ENCODE peak calls at places on chromosome 13, in four cellular contexts. O is fibroblast of lung; E is neural progenitor cell; H is CD8-positive, alpha-beta T cell. G is an unnamed sample.

GRCh38 chr13:31767175-31767900 is 28.0 kb downstream of the RXFP2 start:
- DNase-seq in O (peak; percentile 62), E (no peak), H (no peak), G (peak; percentile 98)

GRCh38 chr13:74771964-74772363 is 637.8 kb upstream of the KLF12 start:
- DNase-seq in O (peak; percentile 85), E (no peak), H (no peak), G (peak; percentile 90)

GRCh38 chr13:21458816-21459701 is at the start of gene ZDHHC20:
- DNase-seq in O (peak; percentile 82), E (peak; percentile 94), H (peak; percentile 96), G (peak; percentile 74)

GRCh38 chr13:46648166-46648607 is 95.2 kb downstream of the LRCH1 start:
- DNase-seq in O (peak; percentile 54), E (peak; percentile 39), H (no peak), G (peak; percentile 69)

GRCh38 chr13:48078251-48078656 is 16.6 kb downstream of the MED4 start:
- DNase-seq in O (no peak), E (no peak), H (no peak), G (no peak)

GRCh38 chr13:94858856-94859811 is 146.8 kb upstream of the SOX21 start:
- DNase-seq in O (peak; percentile 30), E (peak; percentile 7), H (no peak), G (peak; percentile 12)

GRCh38 chr13:44294868-44295267 is 78.8 kb upstream of the SERP2 start:
- DNase-seq in O (no peak), E (no peak), H (no peak), G (no peak)

GRCh38 chr13:102289606-102290005 is 112.2 kb downstream of the FGF14 start:
- DNase-seq in O (no peak), E (no peak), H (no peak), G (no peak)

GRCh38 chr13:73133536-73133935 is 74.7 kb downstream of the KLF5 start:
- DNase-seq in O (peak; percentile 8), E (no peak), H (no peak), G (peak; percentile 38)

GRCh38 chr13:20080377-20081164 is 80.3 kb downstream of the GJA3 start:
- DNase-seq in O (peak; percentile 15), E (no peak), H (no peak), G (no peak)

GRCh38 chr13:32409561-32410440 is 18.1 kb downstream of the N4BP2L1 start:
- DNase-seq in O (peak; percentile 85), E (peak; percentile 60), H (no peak), G (peak; percentile 81)

GRCh38 chr13:95660981-95661581 is 15.9 kb upstream of the DNAJC3 start:
- DNase-seq in O (peak; percentile 69), E (peak; percentile 56), H (no peak), G (peak; percentile 64)

GRCh38 chr13:75395901-75396300 is 86.1 kb downstream of the TBC1D4 start:
- DNase-seq in O (no peak), E (no peak), H (no peak), G (no peak)

GRCh38 chr13:24692541-24692940 is 12.3 kb downstream of the ATP12A start:
- DNase-seq in O (no peak), E (no peak), H (no peak), G (peak; percentile 63)

GRCh38 chr13:76016799-76017198 is 380.7 kb downstream of the LMO7 start:
- DNase-seq in O (peak; percentile 27), E (peak; percentile 30), H (no peak), G (peak; percentile 53)

GRCh38 chr13:32381539-32381938 is 46.4 kb downstream of the N4BP2L1 start:
- DNase-seq in O (peak; percentile 61), E (peak; percentile 71), H (no peak), G (peak; percentile 39)

GRCh38 chr13:29707876-29708543 is 112.5 kb upstream of the SLC7A1 start:
- DNase-seq in O (peak; percentile 34), E (peak; percentile 74), H (peak; percentile 68), G (peak; percentile 60)

GRCh38 chr13:53041968-53042485 is 13.4 kb downstream of the OLFM4 start:
- DNase-seq in O (no peak), E (no peak), H (no peak), G (no peak)

GRCh38 chr13:60363288-60363687 is 33.7 kb upstream of the TDRD3 start:
- DNase-seq in O (no peak), E (no peak), H (no peak), G (no peak)

GRCh38 chr13:24493356-24493755 is 19.2 kb downstream of the PARP4 start:
- DNase-seq in O (no peak), E (no peak), H (no peak), G (peak; percentile 18)

GRCh38 chr13:22801402-22802003 is 379.3 kb upstream of the SGCG start:
- DNase-seq in O (peak; percentile 53), E (peak; percentile 38), H (no peak), G (peak; percentile 20)

DNA sequence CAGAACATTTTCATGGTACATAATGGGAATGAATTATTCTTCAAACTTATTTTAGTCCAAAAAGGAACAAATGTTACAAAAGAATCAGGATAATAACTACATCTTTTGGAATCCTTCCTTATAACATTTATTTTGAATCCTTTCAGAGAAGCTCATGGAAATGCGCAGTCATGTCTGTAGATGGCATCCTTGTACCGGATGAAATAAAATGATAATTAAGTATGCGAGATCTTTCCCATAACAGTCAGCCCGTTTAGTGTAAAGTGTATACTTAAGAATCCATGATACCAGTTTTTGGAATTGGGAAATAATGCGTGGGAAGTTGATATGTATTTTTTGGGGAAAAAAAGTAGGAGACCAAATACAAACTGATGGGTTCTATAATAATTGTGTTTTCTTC is 418.8 kb downstream of the GPC5 start:
- DNase-seq in O (peak; percentile 66), E (no peak), H (no peak), G (peak; percentile 4)
- TF ChIP-seq CTCF in O (no peak), E (peak; percentile 31), H (no peak), G (peak; percentile 17)

GRCh38 chr13:110232756-110233155 is 74.2 kb downstream of the COL4A1 start:
- DNase-seq in O (peak; percentile 82), E (no peak), H (no peak), G (peak; percentile 95)

GRCh38 chr13:110232146-110232545 is 74.8 kb downstream of the COL4A1 start:
- DNase-seq in O (no peak), E (no peak), H (no peak), G (no peak)

GRCh38 chr13:110234532-110234931 is 72.4 kb downstream of the COL4A1 start:
- DNase-seq in O (no peak), E (no peak), H (no peak), G (no peak)

GRCh38 chr13:110233682-110234280 is 73.2 kb downstream of the COL4A1 start:
- DNase-seq in O (no peak), E (no peak), H (no peak), G (peak; percentile 62)

DNA sequence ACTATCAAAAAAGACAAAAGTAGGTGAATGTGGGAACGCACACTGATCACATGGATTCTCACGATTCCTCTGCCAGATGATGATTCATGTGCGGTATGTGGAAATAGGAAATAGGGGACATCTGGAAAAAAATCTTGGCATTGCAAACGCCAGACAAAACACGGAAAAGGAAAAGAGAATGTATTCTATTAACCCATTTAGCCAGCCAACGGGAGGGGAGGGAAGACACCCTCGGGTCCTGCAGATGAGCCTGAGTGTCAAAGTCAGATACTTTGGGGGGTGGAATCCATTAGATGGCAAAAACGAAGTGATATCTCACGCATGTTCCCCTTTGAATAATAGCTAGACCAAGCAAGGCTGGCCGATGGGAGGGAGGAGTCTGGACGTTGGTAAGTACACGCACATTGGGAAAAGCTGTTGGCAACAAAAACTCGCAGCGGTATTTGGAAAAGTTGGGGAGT is 73.7 kb downstream of the COL4A1 start:
- DNase-seq in O (peak; percentile 95), E (no peak), H (no peak), G (peak; percentile 98)
- H3K4me3 ChIP-seq in O (peak overlapping the region; percentile 34), E (no peak overlapping the region), H (no peak overlapping the region), G (peak overlapping the region; percentile 33)

DNA sequence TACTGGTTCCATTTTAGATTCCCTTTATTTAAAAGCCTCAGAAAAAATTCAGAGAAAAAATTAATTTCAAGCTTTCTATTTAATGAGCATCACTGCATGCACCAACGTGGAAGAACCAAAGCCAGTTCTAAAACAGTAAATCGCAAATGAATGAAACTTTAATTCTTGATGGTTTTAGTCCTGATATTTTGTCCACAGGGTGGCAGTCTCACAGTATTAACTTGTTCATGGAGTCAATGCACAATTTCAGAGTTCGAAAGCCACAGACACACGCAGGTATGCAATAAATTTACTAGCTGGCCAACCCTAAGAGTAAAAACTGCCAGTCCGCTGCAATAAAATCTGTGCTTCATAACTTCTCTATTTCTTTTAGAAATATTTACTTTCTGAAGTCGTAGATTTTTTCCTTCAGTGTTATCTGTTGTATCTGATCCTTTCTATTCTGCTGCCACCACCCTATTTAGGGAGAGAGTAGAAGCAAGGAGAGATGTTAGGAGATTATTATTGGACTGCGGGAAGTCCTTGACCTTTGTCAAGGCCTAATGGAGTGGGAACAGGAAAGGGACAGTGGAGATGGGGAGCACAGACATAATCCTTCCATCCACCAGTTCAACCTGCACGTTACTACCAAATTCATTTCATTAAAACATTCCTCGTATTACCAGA is 7.0 kb upstream of the WBP4 start:
- DNase-seq in O (peak; percentile 71), E (peak; percentile 57), H (no peak), G (peak; percentile 77)
- TF ChIP-seq CTCF in O (peak; percentile 29), E (peak; percentile 68), H (peak; percentile 66), G (peak; percentile 58)

DNA sequence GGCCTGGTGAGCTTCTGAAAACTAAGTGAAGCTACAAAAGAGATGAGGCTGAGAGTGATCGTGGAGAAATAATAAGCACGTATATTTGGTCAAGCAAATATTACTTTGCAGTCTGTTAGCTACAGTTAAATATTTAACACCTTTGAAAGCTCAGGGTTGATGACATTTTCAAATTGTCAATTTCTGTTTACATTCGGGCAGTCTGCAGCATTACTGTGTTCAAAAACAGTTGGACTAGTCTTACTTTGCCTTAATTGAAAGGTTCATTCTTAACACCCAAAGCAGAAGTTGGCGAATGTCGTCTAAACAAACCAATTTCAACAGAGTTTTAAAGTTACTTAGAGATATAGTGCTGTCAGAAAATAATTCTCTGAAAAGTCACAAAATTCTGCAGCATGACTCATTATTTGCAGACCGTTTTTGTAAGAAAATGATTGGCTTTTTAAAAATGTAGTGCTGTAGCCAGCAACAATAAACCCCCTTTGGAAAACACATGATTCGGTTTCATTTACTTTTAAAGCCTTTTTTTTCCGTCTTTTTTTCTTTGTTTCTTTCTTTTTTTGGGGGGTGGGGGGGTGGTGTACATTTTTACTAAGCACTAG is 549.0 kb downstream of the GPC6 start:
- DNase-seq in O (peak; percentile 66), E (no peak), H (no peak), G (peak; percentile 76)
- H3K4me3 ChIP-seq in O (no peak overlapping the region), E (no peak overlapping the region), H (no peak overlapping the region), G (no peak overlapping the region)

DNA sequence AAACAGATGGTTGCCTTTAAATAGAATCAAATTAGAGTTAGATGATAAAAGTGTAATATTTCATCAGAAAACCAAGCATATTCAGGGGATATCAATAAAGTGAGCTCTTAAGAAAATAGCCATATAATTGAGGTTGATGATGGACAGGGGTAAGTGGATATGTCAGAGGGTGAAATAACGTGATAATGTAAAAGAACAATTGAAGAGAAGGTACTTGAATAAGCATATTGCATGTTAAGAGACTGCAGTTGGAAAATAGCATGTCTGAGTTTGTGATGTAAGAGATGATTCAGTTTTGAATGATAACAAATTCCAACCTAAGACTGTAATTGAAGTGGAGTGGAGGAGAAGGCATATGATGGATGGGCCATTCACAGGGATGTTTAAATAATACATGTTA is 1633.6 kb downstream of the SLITRK1 start:
- DNase-seq in O (no peak), E (no peak), H (no peak), G (no peak)
- TF ChIP-seq CTCF in O (no peak), E (no peak), H (no peak), G (no peak)

GRCh38 chr13:51261610-51262249 is 39.5 kb downstream of the FAM124A start:
- DNase-seq in O (no peak), E (no peak), H (no peak), G (no peak)
- H3K4me3 ChIP-seq in O (no peak overlapping the region), E (no peak overlapping the region), H (no peak overlapping the region), G (no peak overlapping the region)

GRCh38 chr13:57925250-57925649 is 293.7 kb downstream of the PCDH17 start:
- DNase-seq in O (peak; percentile 4), E (no peak), H (no peak), G (no peak)
- TF ChIP-seq CTCF in O (no peak), E (no peak), H (no peak), G (no peak)

G was measured in fibroblast of mammary gland.